ENCODE peak calls at places on chromosomes 1 and 21, in five cellular contexts. E is stimulated activated CD4-positive, alpha-beta T cell treated with anti-CD3 and anti-CD28 coated beads, Interleukin-1b, Interleukin-23, amount 100 ng/mL, for 24 hours; H is AML-193; K is AG10803; Q is EL. S is an unnamed sample.

GRCh38 chr1:20278692-20279130 is 12.0 kb upstream of the VWA5B1 start:
- DNase-seq in E (no peak), H (no peak), K (no peak), Q (no peak), S (no peak)

GRCh38 chr1:100087396-100087795 is 45.3 kb downstream of the SASS6 start:
- DNase-seq in H (no peak), K (no peak), E (no peak), Q (no peak), S (no peak)

GRCh38 chr1:66251521-66251920 is 282.4 kb upstream of the SGIP1 start:
- DNase-seq in K (no peak), H (peak), E (no peak), Q (no peak), S (no peak)

GRCh38 chr1:200415693-200416593 is 6.1 kb upstream of the ZNF281 start:
- DNase-seq in K (peak), H (no peak), Q (peak), E (no peak), S (no peak)

GRCh38 chr1:167563579-167564246 is 10.2 kb upstream of the CREG1 start:
- DNase-seq in Q (no peak), K (no peak), E (no peak), H (no peak), S (no peak)

GRCh38 chr1:193058529-193059281 is 455 bp downstream of the UCHL5 start:
- DNase-seq in E (peak), Q (peak), H (peak), K (peak), S (peak)

GRCh38 chr1:68800182-68800581 is 303.3 kb upstream of the DEPDC1 start:
- DNase-seq in E (no peak), Q (no peak), H (no peak), K (no peak), S (no peak)

GRCh38 chr21:32360401-32360981 is 32.3 kb downstream of the URB1 start:
- DNase-seq in K (no peak), H (no peak), Q (no peak), E (no peak), S (no peak)

GRCh38 chr1:160367934-160368923 is 1.4 kb downstream of the NHLH1 start:
- DNase-seq in K (no peak), Q (no peak), E (no peak), H (no peak), S (no peak)

GRCh38 chr1:234607091-234608025 is 2.6 kb downstream of the IRF2BP2 start:
- DNase-seq in H (peak), K (peak), E (no peak), Q (peak), S (no peak)

GRCh38 chr1:200437556-200438203 is 27.8 kb upstream of the ZNF281 start:
- DNase-seq in Q (no peak), K (no peak), H (peak), E (no peak), S (no peak)

GRCh38 chr1:212162635-212163034 is 122.6 kb upstream of the PPP2R5A start:
- DNase-seq in H (no peak), K (peak), Q (peak), E (no peak), S (no peak)

GRCh38 chr1:230750986-230751625 is 3.9 kb downstream of the CAPN9 start:
- DNase-seq in E (no peak), K (no peak), H (no peak), Q (no peak), S (no peak)

GRCh38 chr1:223844962-223845809 is 561 bp downstream of the TP53BP2 start:
- DNase-seq in E (no peak), H (peak), Q (peak), K (peak), S (peak)

GRCh38 chr1:160129558-160129957 is 14.0 kb downstream of the ATP1A2 start:
- DNase-seq in Q (no peak), E (no peak), H (no peak), K (no peak), S (no peak)

GRCh38 chr1:218384576-218384975 is 39.4 kb downstream of the TGFB2 start:
- DNase-seq in K (peak), H (no peak), Q (peak), E (no peak), S (no peak)

GRCh38 chr1:79293611-79294010 is 287.1 kb upstream of the ADGRL4 start:
- DNase-seq in E (no peak), H (no peak), K (peak), Q (peak), S (no peak)

GRCh38 chr1:204445860-204446412 is 34.3 kb upstream of the PPP1R15B start:
- DNase-seq in H (peak), E (peak), Q (peak), K (peak), S (peak)

GRCh38 chr1:77394166-77394565 is 112.3 kb downstream of the AK5 start:
- DNase-seq in K (peak), H (no peak), Q (peak), E (no peak), S (no peak)